ENCODE peak calls at places on chromosome 2, in six cellular contexts. One of them, this sample, is unnamed. For H4K20me1, the result is how much of the 10 kb centered on the place peaks cover.

GRCh38 chr2:98254504-98255059 is 91.7 kb upstream of the CNGA3 start:
- DNase-seq in fibroblast of lung: no peak
- DNase-seq in IMR-90: no peak
- DNase-seq in GM23338: no peak
- DNase-seq in PC-3: no peak
- DNase-seq in hepatocyte: no peak
- DNase-seq in this sample: no peak

GRCh38 chr2:198296665-198297308 is 492.4 kb downstream of the PLCL1 start:
- DNase-seq in fibroblast of lung: peak
- DNase-seq in IMR-90: peak
- DNase-seq in GM23338: peak
- DNase-seq in PC-3: peak
- DNase-seq in hepatocyte: peak
- DNase-seq in this sample: peak

GRCh38 chr2:170324640-170325046 is 146.7 kb downstream of the MYO3B start:
- DNase-seq in fibroblast of lung: peak
- DNase-seq in IMR-90: peak
- DNase-seq in GM23338: peak
- DNase-seq in PC-3: peak
- DNase-seq in hepatocyte: peak
- DNase-seq in this sample: peak

GRCh38 chr2:69789129-69789528 is 40.3 kb upstream of the GMCL1 start:
- DNase-seq in fibroblast of lung: peak
- DNase-seq in IMR-90: peak
- DNase-seq in GM23338: peak
- DNase-seq in PC-3: no peak
- DNase-seq in hepatocyte: peak
- DNase-seq in this sample: peak

GRCh38 chr2:61585383-61585782 is 47.2 kb upstream of the XPO1 start:
- DNase-seq in fibroblast of lung: no peak
- DNase-seq in IMR-90: no peak
- DNase-seq in GM23338: no peak
- DNase-seq in PC-3: no peak
- DNase-seq in hepatocyte: no peak
- DNase-seq in this sample: no peak

GRCh38 chr2:34069604-34070003 is 470.5 kb upstream of the FAM98A start:
- DNase-seq in fibroblast of lung: no peak
- DNase-seq in IMR-90: no peak
- DNase-seq in GM23338: no peak
- DNase-seq in PC-3: no peak
- DNase-seq in hepatocyte: no peak
- DNase-seq in this sample: no peak

GRCh38 chr2:120441351-120441700 is 95.4 kb downstream of the INHBB start:
- DNase-seq in fibroblast of lung: no peak
- DNase-seq in IMR-90: no peak
- DNase-seq in GM23338: no peak
- DNase-seq in PC-3: no peak
- DNase-seq in hepatocyte: no peak
- DNase-seq in this sample: no peak

GRCh38 chr2:45987856-45988255 is 309.4 kb upstream of the EPAS1 start:
- DNase-seq in fibroblast of lung: no peak
- DNase-seq in IMR-90: no peak
- DNase-seq in GM23338: no peak
- DNase-seq in PC-3: no peak
- DNase-seq in hepatocyte: no peak
- DNase-seq in this sample: no peak

GRCh38 chr2:162711832-162712540 is 126.6 kb downstream of the KCNH7 start:
- DNase-seq in fibroblast of lung: no peak
- DNase-seq in IMR-90: no peak
- DNase-seq in GM23338: peak
- DNase-seq in PC-3: no peak
- DNase-seq in hepatocyte: peak
- DNase-seq in this sample: no peak

GRCh38 chr2:106299696-106300095 is 105.6 kb upstream of the UXS1 start:
- DNase-seq in fibroblast of lung: no peak
- DNase-seq in IMR-90: no peak
- DNase-seq in GM23338: no peak
- DNase-seq in PC-3: no peak
- DNase-seq in hepatocyte: no peak
- DNase-seq in this sample: no peak

DNA sequence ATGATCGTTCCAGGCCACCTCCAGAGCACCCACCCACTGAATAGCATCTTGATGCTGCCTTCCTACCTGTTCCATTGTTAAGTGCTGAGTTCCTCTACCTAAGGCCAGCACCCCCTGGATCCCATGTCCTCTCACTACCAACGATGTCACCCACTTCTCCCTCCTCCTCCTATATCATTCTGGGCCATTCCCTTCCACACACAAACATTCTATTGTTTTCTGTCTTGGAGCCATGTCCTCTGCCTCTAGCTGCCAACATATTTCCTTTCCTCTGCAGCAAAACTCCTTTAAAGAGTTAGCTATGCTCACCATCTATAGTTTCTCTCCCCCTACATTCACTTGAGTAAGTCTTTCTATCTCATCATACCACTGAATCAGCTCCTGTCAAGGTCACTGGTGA is 64.0 kb upstream of the ACKR3 start:
- DNase-seq in fibroblast of lung: no peak
- DNase-seq in IMR-90: no peak
- DNase-seq in GM23338: no peak
- DNase-seq in PC-3: no peak
- DNase-seq in hepatocyte: no peak
- DNase-seq in this sample: no peak
- H4K20me1 ChIP-seq in fibroblast of lung: under half
- H4K20me1 ChIP-seq in IMR-90: under half
- H4K20me1 ChIP-seq in GM23338: under half
- H4K20me1 ChIP-seq in PC-3: under half
- H4K20me1 ChIP-seq in hepatocyte: under half
- H4K20me1 ChIP-seq in this sample: under half

GRCh38 chr2:39436592-39437521 is at the start of gene MAP4K3:
- DNase-seq in fibroblast of lung: peak
- DNase-seq in IMR-90: peak
- DNase-seq in GM23338: peak
- DNase-seq in PC-3: peak
- DNase-seq in hepatocyte: peak
- DNase-seq in this sample: peak

GRCh38 chr2:39433586-39434195 is 3.4 kb downstream of the MAP4K3 start:
- DNase-seq in fibroblast of lung: no peak
- DNase-seq in IMR-90: no peak
- DNase-seq in GM23338: no peak
- DNase-seq in PC-3: peak
- DNase-seq in hepatocyte: no peak
- DNase-seq in this sample: peak

GRCh38 chr2:39434233-39434897 is 2.7 kb downstream of the MAP4K3 start:
- DNase-seq in fibroblast of lung: peak
- DNase-seq in IMR-90: peak
- DNase-seq in GM23338: no peak
- DNase-seq in PC-3: no peak
- DNase-seq in hepatocyte: no peak
- DNase-seq in this sample: peak

GRCh38 chr2:39435974-39436591 is 1.0 kb downstream of the MAP4K3 start:
- DNase-seq in fibroblast of lung: peak
- DNase-seq in IMR-90: peak
- DNase-seq in GM23338: no peak
- DNase-seq in PC-3: peak
- DNase-seq in hepatocyte: peak
- DNase-seq in this sample: peak

GRCh38 chr2:39435254-39435653 is 1.8 kb downstream of the MAP4K3 start:
- DNase-seq in fibroblast of lung: peak
- DNase-seq in IMR-90: peak
- DNase-seq in GM23338: peak
- DNase-seq in PC-3: no peak
- DNase-seq in hepatocyte: peak
- DNase-seq in this sample: peak
- H4K20me1 ChIP-seq in fibroblast of lung: under half
- H4K20me1 ChIP-seq in IMR-90: half or more
- H4K20me1 ChIP-seq in GM23338: under half
- H4K20me1 ChIP-seq in PC-3: half or more
- H4K20me1 ChIP-seq in hepatocyte: half or more
- H4K20me1 ChIP-seq in this sample: under half

DNA sequence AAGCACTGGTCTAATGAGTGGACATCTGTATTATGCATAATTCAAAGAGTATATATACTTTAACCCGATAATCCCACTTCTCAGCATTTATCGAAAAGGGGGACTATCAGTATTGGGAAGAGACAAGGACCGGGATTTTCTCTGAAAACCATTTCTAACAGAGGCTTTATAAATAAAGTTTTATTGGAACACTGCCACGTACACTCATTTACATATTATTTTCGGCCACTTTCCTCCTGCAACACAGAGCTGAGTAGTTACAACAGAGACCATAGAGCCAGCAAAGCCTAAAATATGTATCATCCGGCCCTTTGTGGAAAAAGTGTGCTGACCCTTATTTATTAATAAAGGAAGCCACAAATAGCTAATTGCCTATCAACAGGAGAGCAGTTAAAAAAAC is 3.2 kb downstream of the HJURP start:
- DNase-seq in fibroblast of lung: no peak
- DNase-seq in IMR-90: no peak
- DNase-seq in GM23338: no peak
- DNase-seq in PC-3: no peak
- DNase-seq in hepatocyte: no peak
- DNase-seq in this sample: no peak
- H4K20me1 ChIP-seq in fibroblast of lung: under half
- H4K20me1 ChIP-seq in IMR-90: under half
- H4K20me1 ChIP-seq in GM23338: under half
- H4K20me1 ChIP-seq in PC-3: under half
- H4K20me1 ChIP-seq in hepatocyte: under half
- H4K20me1 ChIP-seq in this sample: under half

GRCh38 chr2:64640153-64641044 is 13.3 kb downstream of the SERTAD2 start:
- DNase-seq in fibroblast of lung: no peak
- DNase-seq in IMR-90: peak
- DNase-seq in GM23338: no peak
- DNase-seq in PC-3: peak
- DNase-seq in hepatocyte: no peak
- DNase-seq in this sample: peak

GRCh38 chr2:64644240-64645013 is 9.3 kb downstream of the SERTAD2 start:
- DNase-seq in fibroblast of lung: peak
- DNase-seq in IMR-90: peak
- DNase-seq in GM23338: peak
- DNase-seq in PC-3: peak
- DNase-seq in hepatocyte: peak
- DNase-seq in this sample: peak

GRCh38 chr2:64639691-64640090 is 14.0 kb downstream of the SERTAD2 start:
- DNase-seq in fibroblast of lung: no peak
- DNase-seq in IMR-90: no peak
- DNase-seq in GM23338: no peak
- DNase-seq in PC-3: no peak
- DNase-seq in hepatocyte: no peak
- DNase-seq in this sample: no peak

GRCh38 chr2:64643838-64644219 is 9.9 kb downstream of the SERTAD2 start:
- DNase-seq in fibroblast of lung: no peak
- DNase-seq in IMR-90: no peak
- DNase-seq in GM23338: no peak
- DNase-seq in PC-3: no peak
- DNase-seq in hepatocyte: no peak
- DNase-seq in this sample: peak

GRCh38 chr2:64641585-64641984 is 12.1 kb downstream of the SERTAD2 start:
- DNase-seq in fibroblast of lung: no peak
- DNase-seq in IMR-90: no peak
- DNase-seq in GM23338: no peak
- DNase-seq in PC-3: no peak
- DNase-seq in hepatocyte: no peak
- DNase-seq in this sample: no peak
- H4K20me1 ChIP-seq in fibroblast of lung: under half
- H4K20me1 ChIP-seq in IMR-90: half or more
- H4K20me1 ChIP-seq in GM23338: under half
- H4K20me1 ChIP-seq in PC-3: under half
- H4K20me1 ChIP-seq in hepatocyte: half or more
- H4K20me1 ChIP-seq in this sample: under half

This sample was measured in GM23248.